ENCODE peak calls at places on chromosomes 12 and 14, in five cellular contexts. One of them, this sample, is unnamed.

GRCh38 chr12:19530631-19531020 is 91.3 kb downstream of the AEBP2 start:
- DNase-seq in IMR-90: peak; percentile 17
- DNase-seq in neuronal stem cell: no peak
- DNase-seq in lung: no peak
- DNase-seq in thoracic aorta: no peak
- DNase-seq in this sample: no peak

GRCh38 chr12:1881301-1881700 is 37.2 kb downstream of the CACNA2D4 start:
- DNase-seq in IMR-90: no peak
- DNase-seq in neuronal stem cell: no peak
- DNase-seq in lung: no peak
- DNase-seq in thoracic aorta: no peak
- DNase-seq in this sample: peak; percentile 7

GRCh38 chr12:72141381-72141780 is 130.8 kb upstream of the TRHDE start:
- DNase-seq in IMR-90: peak; percentile 28
- DNase-seq in neuronal stem cell: no peak
- DNase-seq in lung: no peak
- DNase-seq in thoracic aorta: no peak
- DNase-seq in this sample: no peak

GRCh38 chr14:54374117-54374884 is 22.5 kb upstream of the CDKN3 start:
- DNase-seq in IMR-90: peak; percentile 53
- DNase-seq in neuronal stem cell: no peak
- DNase-seq in lung: no peak
- DNase-seq in thoracic aorta: no peak
- DNase-seq in this sample: no peak

GRCh38 chr12:6058481-6059161 is 65.8 kb downstream of the VWF start:
- DNase-seq in IMR-90: no peak
- DNase-seq in neuronal stem cell: no peak
- DNase-seq in lung: no peak
- DNase-seq in thoracic aorta: no peak
- DNase-seq in this sample: no peak

GRCh38 chr14:36834293-36834692 is 172.6 kb downstream of the PAX9 start:
- DNase-seq in IMR-90: no peak
- DNase-seq in neuronal stem cell: no peak
- DNase-seq in lung: no peak
- DNase-seq in thoracic aorta: no peak
- DNase-seq in this sample: no peak

GRCh38 chr14:104563742-104564615 is 15.6 kb upstream of the C14orf180 start:
- DNase-seq in IMR-90: peak; percentile 34
- DNase-seq in neuronal stem cell: peak; percentile 67
- DNase-seq in lung: peak; percentile 61
- DNase-seq in thoracic aorta: no peak
- DNase-seq in this sample: peak; percentile 100

GRCh38 chr14:20493634-20494033 is 11.7 kb upstream of the RNASE10 start:
- DNase-seq in IMR-90: no peak
- DNase-seq in neuronal stem cell: no peak
- DNase-seq in lung: peak; percentile 34
- DNase-seq in thoracic aorta: no peak
- DNase-seq in this sample: no peak

GRCh38 chr12:67649165-67650126 is 901 bp downstream of the DYRK2 start:
- DNase-seq in IMR-90: no peak
- DNase-seq in neuronal stem cell: no peak
- DNase-seq in lung: no peak
- DNase-seq in thoracic aorta: no peak
- DNase-seq in this sample: peak; percentile 82

GRCh38 chr12:50232771-50233209 is 50.5 kb downstream of the LIMA1 start:
- DNase-seq in IMR-90: no peak
- DNase-seq in neuronal stem cell: no peak
- DNase-seq in lung: no peak
- DNase-seq in thoracic aorta: no peak
- DNase-seq in this sample: no peak

GRCh38 chr14:91946313-91947195 is 940 bp downstream of the FBLN5 start:
- DNase-seq in IMR-90: peak; percentile 41
- DNase-seq in neuronal stem cell: no peak
- DNase-seq in lung: no peak
- DNase-seq in thoracic aorta: no peak
- DNase-seq in this sample: no peak

GRCh38 chr14:88323086-88323519 is at the start of gene KCNK10:
- DNase-seq in IMR-90: no peak
- DNase-seq in neuronal stem cell: no peak
- DNase-seq in lung: no peak
- DNase-seq in thoracic aorta: no peak
- DNase-seq in this sample: peak; percentile 79

GRCh38 chr12:44286336-44286735 is 450.5 kb downstream of the TMEM117 start:
- DNase-seq in IMR-90: peak; percentile 35
- DNase-seq in neuronal stem cell: no peak
- DNase-seq in lung: no peak
- DNase-seq in thoracic aorta: no peak
- DNase-seq in this sample: no peak

GRCh38 chr12:90335561-90335960 is 619.4 kb downstream of the CCER1 start:
- DNase-seq in IMR-90: no peak
- DNase-seq in neuronal stem cell: no peak
- DNase-seq in lung: no peak
- DNase-seq in thoracic aorta: no peak
- DNase-seq in this sample: no peak

GRCh38 chr14:102363182-102363952 is 626 bp downstream of the TECPR2 start:
- DNase-seq in IMR-90: peak; percentile 50
- DNase-seq in neuronal stem cell: peak; percentile 2
- DNase-seq in lung: no peak
- DNase-seq in thoracic aorta: peak; percentile 32
- DNase-seq in this sample: peak; percentile 84

GRCh38 chr12:119158004-119158776 is 20.5 kb upstream of the HSPB8 start:
- DNase-seq in IMR-90: no peak
- DNase-seq in neuronal stem cell: no peak
- DNase-seq in lung: no peak
- DNase-seq in thoracic aorta: no peak
- DNase-seq in this sample: peak; percentile 23

GRCh38 chr12:68303850-68304249 is 28.3 kb downstream of the MDM1 start:
- DNase-seq in IMR-90: peak; percentile 30
- DNase-seq in neuronal stem cell: no peak
- DNase-seq in lung: no peak
- DNase-seq in thoracic aorta: no peak
- DNase-seq in this sample: no peak

GRCh38 chr12:104219908-104220404 is 4.4 kb downstream of the TXNRD1 start:
- DNase-seq in IMR-90: peak; percentile 83
- DNase-seq in neuronal stem cell: no peak
- DNase-seq in lung: peak; percentile 44
- DNase-seq in thoracic aorta: no peak
- DNase-seq in this sample: no peak

GRCh38 chr12:58509116-58509885 is 411.0 kb downstream of the LRIG3 start:
- DNase-seq in IMR-90: peak; percentile 91
- DNase-seq in neuronal stem cell: no peak
- DNase-seq in lung: no peak
- DNase-seq in thoracic aorta: no peak
- DNase-seq in this sample: no peak

GRCh38 chr12:29024117-29024516 is 125.0 kb upstream of the FAR2 start:
- DNase-seq in IMR-90: no peak
- DNase-seq in neuronal stem cell: no peak
- DNase-seq in lung: no peak
- DNase-seq in thoracic aorta: no peak
- DNase-seq in this sample: peak; percentile 2

GRCh38 chr12:132147423-132148367 is 3.4 kb downstream of the NOC4L start:
- DNase-seq in IMR-90: no peak
- DNase-seq in neuronal stem cell: no peak
- DNase-seq in lung: no peak
- DNase-seq in thoracic aorta: no peak
- DNase-seq in this sample: no peak

GRCh38 chr14:68780358-68781160 is 12.3 kb downstream of the ZFP36L1 start:
- DNase-seq in IMR-90: peak; percentile 62
- DNase-seq in neuronal stem cell: no peak
- DNase-seq in lung: peak; percentile 57
- DNase-seq in thoracic aorta: no peak
- DNase-seq in this sample: peak; percentile 66

GRCh38 chr12:116609715-116610114 is 50.5 kb downstream of the MAP1LC3B2 start:
- DNase-seq in IMR-90: no peak
- DNase-seq in neuronal stem cell: no peak
- DNase-seq in lung: no peak
- DNase-seq in thoracic aorta: no peak
- DNase-seq in this sample: no peak

DNA sequence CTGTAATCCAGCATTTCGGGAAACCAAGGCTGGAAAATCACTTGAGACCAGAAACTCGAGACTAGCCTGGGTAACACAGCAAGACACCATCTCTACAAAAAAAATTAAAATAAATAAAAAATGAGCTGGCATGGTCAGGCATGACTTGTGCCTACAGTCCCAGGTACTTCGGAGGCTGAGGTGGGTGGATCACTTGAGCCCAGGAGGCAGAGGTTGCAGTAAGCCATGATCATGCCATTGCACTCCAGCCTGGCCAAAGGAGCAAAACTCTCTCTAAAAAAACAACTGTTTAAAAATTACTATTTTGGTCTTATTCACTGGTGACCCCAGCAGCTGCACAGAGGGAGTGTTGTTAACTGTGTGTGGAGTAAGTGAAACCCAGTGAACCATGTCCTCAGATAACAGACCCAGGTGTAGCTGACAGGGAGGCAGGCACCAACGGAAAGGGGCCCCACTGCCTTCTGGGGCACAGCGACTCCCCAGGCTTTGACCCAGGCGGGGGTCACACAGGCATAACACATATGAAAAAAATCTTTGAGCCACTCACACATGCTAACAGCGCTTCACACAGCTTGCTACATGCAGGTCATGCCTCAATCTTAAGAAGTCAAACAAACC is 12.1 kb downstream of the DDX54 start:
- DNase-seq in IMR-90: no peak
- DNase-seq in neuronal stem cell: no peak
- DNase-seq in lung: no peak
- DNase-seq in thoracic aorta: no peak
- DNase-seq in this sample: no peak
- H3K36me3 ChIP-seq in IMR-90: peaks cover 65% of the 10 kb centered on the region
- H3K36me3 ChIP-seq in neuronal stem cell: peaks cover 54% of the 10 kb centered on the region
- H3K36me3 ChIP-seq in lung: peaks cover 52% of the 10 kb centered on the region
- H3K36me3 ChIP-seq in thoracic aorta: peaks cover 74% of the 10 kb centered on the region
- H3K36me3 ChIP-seq in this sample: peaks cover 54% of the 10 kb centered on the region

DNA sequence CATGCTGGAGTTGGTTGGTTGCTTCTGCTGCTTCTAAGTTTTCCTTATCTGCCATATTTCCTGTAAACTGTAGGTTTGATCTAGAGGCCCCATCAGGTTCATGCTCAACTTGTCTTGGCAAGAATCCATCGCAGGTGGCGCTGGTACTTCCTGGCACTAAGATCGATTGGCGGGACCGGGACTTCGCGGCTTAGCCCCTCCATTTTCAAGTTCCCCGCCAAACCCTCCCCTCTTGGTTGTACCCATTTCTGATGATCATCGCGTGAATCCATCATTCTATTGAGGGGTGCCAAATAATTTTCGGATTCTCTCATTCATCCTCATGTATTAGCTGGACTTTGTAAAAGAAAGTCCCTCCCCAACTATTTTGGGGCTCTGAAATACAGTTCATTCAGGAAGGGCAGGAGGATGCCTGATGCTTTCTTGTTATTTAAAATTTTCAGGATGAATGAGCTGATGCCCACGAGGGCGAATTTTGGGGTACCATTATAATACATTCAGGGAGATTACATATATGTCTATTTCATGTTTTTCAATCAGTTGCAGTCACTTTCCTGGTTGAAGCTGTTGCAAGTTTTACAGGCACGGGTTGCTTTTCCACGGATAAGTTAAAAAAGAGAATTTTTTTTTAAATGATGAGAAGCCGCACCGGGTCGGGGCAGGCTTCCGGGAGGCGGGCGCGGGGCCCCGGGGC is 424 bp upstream of the BRI3BP start:
- DNase-seq in IMR-90: peak; percentile 24
- DNase-seq in neuronal stem cell: peak; percentile 69
- DNase-seq in lung: peak; percentile 68
- DNase-seq in thoracic aorta: no peak
- DNase-seq in this sample: peak; percentile 92
- H3K4me3 ChIP-seq in IMR-90: peak overlapping the region; percentile 77
- H3K4me3 ChIP-seq in neuronal stem cell: peak overlapping the region; percentile 63
- H3K4me3 ChIP-seq in lung: no peak overlapping the region
- H3K4me3 ChIP-seq in thoracic aorta: peak overlapping the region; percentile 77
- H3K4me3 ChIP-seq in this sample: peak overlapping the region; percentile 72

DNA sequence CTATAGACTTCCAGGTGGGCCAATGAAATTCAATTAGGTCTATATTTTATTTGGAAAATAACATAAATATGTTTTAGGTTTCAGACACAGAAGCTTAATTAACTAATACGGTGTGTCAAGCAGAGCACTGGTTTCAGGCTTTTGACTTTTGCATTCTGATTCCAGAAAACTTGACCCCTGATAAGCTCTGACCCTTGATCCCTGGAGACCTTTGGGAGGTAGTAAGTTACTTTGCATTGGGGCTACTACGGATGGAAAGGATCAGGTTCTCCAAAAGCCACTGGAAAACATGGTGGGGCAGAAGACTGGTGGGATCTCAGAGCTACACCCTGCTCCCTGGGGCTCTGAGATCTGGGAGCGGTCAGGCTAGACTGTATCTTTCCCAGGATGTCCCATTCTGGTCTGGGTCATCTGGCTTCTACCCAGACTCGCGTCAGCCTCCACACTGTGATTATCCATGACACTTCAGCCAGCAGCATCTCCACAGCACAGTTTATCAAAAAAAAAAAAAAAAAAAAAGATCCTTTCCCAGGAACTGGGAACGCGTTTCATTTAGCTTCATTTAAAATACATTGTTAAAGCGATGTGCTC is 17.9 kb upstream of the EMP1 start:
- DNase-seq in IMR-90: no peak
- DNase-seq in neuronal stem cell: no peak
- DNase-seq in lung: peak; percentile 28
- DNase-seq in thoracic aorta: no peak
- DNase-seq in this sample: no peak
- H3K27me3 ChIP-seq in IMR-90: no peaks in the 10 kb centered on the region
- H3K27me3 ChIP-seq in neuronal stem cell: no peaks in the 10 kb centered on the region
- H3K27me3 ChIP-seq in lung: no peaks in the 10 kb centered on the region
- H3K27me3 ChIP-seq in thoracic aorta: no peaks in the 10 kb centered on the region
- H3K27me3 ChIP-seq in this sample: no peaks in the 10 kb centered on the region

GRCh38 chr14:32648434-32648833 is 290.2 kb upstream of the NPAS3 start:
- DNase-seq in IMR-90: peak; percentile 68
- DNase-seq in neuronal stem cell: no peak
- DNase-seq in lung: no peak
- DNase-seq in thoracic aorta: no peak
- DNase-seq in this sample: no peak
- H3K36me3 ChIP-seq in IMR-90: no peaks in the 10 kb centered on the region
- H3K36me3 ChIP-seq in neuronal stem cell: no peaks in the 10 kb centered on the region
- H3K36me3 ChIP-seq in lung: peaks cover 5% of the 10 kb centered on the region
- H3K36me3 ChIP-seq in thoracic aorta: no peaks in the 10 kb centered on the region
- H3K36me3 ChIP-seq in this sample: no peaks in the 10 kb centered on the region

This sample was measured in H7.